ENCODE peak calls at places on chromosomes 6 and 20, in five cellular contexts. H is foreskin keratinocyte, W is astrocyte of the spinal cord, Y is B cell, S is Caco-2. E is an unnamed sample.

GRCh38 chr20:6767536-6768227 is at the start of gene BMP2:
- DNase-seq in S (peak), W (peak), H (peak), Y (no peak), E (peak)

GRCh38 chr6:135576055-135576454 is 78.5 kb upstream of the AHI1 start:
- DNase-seq in W (peak), H (peak), Y (no peak), S (no peak), E (no peak)

GRCh38 chr6:88166493-88166900 is 350 bp upstream of the CNR1 start:
- DNase-seq in S (no peak), Y (peak), W (no peak), H (no peak), E (peak)

GRCh38 chr6:33080127-33081089 is 4.6 kb downstream of the HLA-DPB1 start:
- DNase-seq in H (no peak), Y (no peak), W (peak), S (no peak), E (peak)

GRCh38 chr6:31899882-31900722 is 1.8 kb downstream of the ZBTB12 start:
- DNase-seq in H (no peak), S (no peak), Y (no peak), W (no peak), E (no peak)

GRCh38 chr20:3560162-3560561 is 89.3 kb downstream of the ATRN start:
- DNase-seq in H (no peak), W (no peak), S (no peak), Y (no peak), E (no peak)

GRCh38 chr6:147648936-147649335 is 140.4 kb downstream of the SAMD5 start:
- DNase-seq in H (no peak), W (peak), S (no peak), Y (no peak), E (no peak)

GRCh38 chr20:63979549-63980316 is at the start of gene SAMD10:
- DNase-seq in S (peak), Y (peak), W (peak), H (no peak), E (peak)

GRCh38 chr6:5083307-5083583 is 1.9 kb upstream of the PPP1R3G start:
- DNase-seq in H (peak), W (no peak), Y (no peak), S (no peak), E (no peak)

GRCh38 chr6:16514249-16514648 is 247.0 kb downstream of the ATXN1 start:
- DNase-seq in Y (peak), W (peak), H (peak), S (no peak), E (peak)

GRCh38 chr6:133623065-133623464 is 265.8 kb upstream of the TCF21 start:
- DNase-seq in Y (no peak), S (no peak), H (no peak), W (peak), E (no peak)

GRCh38 chr6:166556871-166557322 is 29.6 kb downstream of the RAMACL start:
- DNase-seq in S (no peak), Y (no peak), W (peak), H (peak), E (no peak)

GRCh38 chr6:131966443-131966842 is 15.3 kb upstream of the CCN2 start:
- DNase-seq in S (no peak), W (peak), Y (no peak), H (no peak), E (no peak)

E was measured in GM10248.